ENCODE peak calls at places on chromosomes 2 and 18, in seven cellular contexts. J is midbrain; Y is aorta; E is A172; K is epithelial cell of esophagus; Z is right cardiac atrium; G is stimulated activated CD8-positive, alpha-beta memory T cell treated with anti-CD3 and anti-CD28 coated beads, Interleukin-7, amount 100 ng/mL, for 1 hour. I is an unnamed sample.

GRCh38 chr2:113842919-113843736 is 46.8 kb upstream of the ACTR3 start:
- DNase-seq in J (no peak), Y (no peak), E (peak; percentile 32), K (peak; percentile 85), Z (no peak), G (no peak), I (no peak)

GRCh38 chr18:5628512-5629255 is 84.9 kb upstream of the EPB41L3 start:
- DNase-seq in J (no peak), Y (peak; percentile 85), E (no peak), K (peak; percentile 4), Z (peak; percentile 75), G (no peak), I (no peak)

GRCh38 chr18:63974991-63975390 is 5.1 kb downstream of the SERPINB8 start:
- DNase-seq in J (peak; percentile 28), Y (no peak), E (no peak), K (peak; percentile 57), Z (no peak), G (no peak), I (peak; percentile 50)

GRCh38 chr2:33084433-33084832 is 137.7 kb downstream of the LTBP1 start:
- DNase-seq in J (no peak), Y (no peak), E (no peak), K (no peak), Z (no peak), G (no peak), I (no peak)

GRCh38 chr18:22434973-22435608 is 17.4 kb upstream of the CTAGE1 start:
- DNase-seq in J (no peak), Y (no peak), E (peak; percentile 59), K (peak; percentile 88), Z (no peak), G (no peak), I (no peak)

GRCh38 chr18:28802546-28802945 is 625.6 kb upstream of the CDH2 start:
- DNase-seq in J (no peak), Y (no peak), E (peak; percentile 82), K (peak; percentile 44), Z (no peak), G (no peak), I (no peak)

GRCh38 chr18:31156831-31157763 is 5.6 kb downstream of the DSC1 start:
- DNase-seq in J (no peak), Y (no peak), E (no peak), K (peak; percentile 93), Z (no peak), G (no peak), I (no peak)

GRCh38 chr2:138321458-138321857 is 180.1 kb upstream of the SPOPL start:
- DNase-seq in J (no peak), Y (no peak), E (no peak), K (peak; percentile 23), Z (no peak), G (no peak), I (no peak)

GRCh38 chr2:42192642-42193566 is 23.8 kb downstream of the EML4 start:
- DNase-seq in J (no peak), Y (no peak), E (no peak), K (no peak), Z (no peak), G (no peak), I (no peak)

GRCh38 chr2:220043155-220043992 is 415.9 kb downstream of the SLC4A3 start:
- DNase-seq in J (no peak), Y (no peak), E (peak; percentile 41), K (no peak), Z (no peak), G (no peak), I (no peak)

GRCh38 chr18:48328473-48329205 is 80.5 kb downstream of the ZBTB7C start:
- DNase-seq in J (no peak), Y (peak; percentile 79), E (peak; percentile 86), K (peak; percentile 77), Z (no peak), G (no peak), I (no peak)